ENCODE peak calls at places on chromosomes 6 and 20, in ten cellular contexts. C is neural progenitor cell; W is BJ; A is BE2C; X is mucosa of descending colon; I is gastrocnemius medialis; F is heart left ventricle; S is prostate gland; Y is CD8-positive, alpha-beta T cell; D is left ventricle myocardium inferior. Z is an unnamed sample.

GRCh38 chr6:133701633-133702331 is 187.1 kb upstream of the TCF21 start:
- DNase-seq in C (no peak), W (no peak), A (peak), X (no peak), I (no peak), F (peak), S (no peak), Y (no peak), D (peak), Z (no peak)

GRCh38 chr20:10984899-10985298 is 311.1 kb upstream of the JAG1 start:
- DNase-seq in C (no peak), W (no peak), A (no peak), X (no peak), I (no peak), F (no peak), S (peak), Y (no peak), D (no peak), Z (peak)

GRCh38 chr6:130742282-130742681 is 84.9 kb upstream of the SMLR1 start:
- DNase-seq in C (no peak), W (no peak), A (no peak), X (no peak), I (no peak), F (no peak), S (no peak), Y (no peak), D (no peak), Z (no peak)

GRCh38 chr6:3427740-3428085 is 29.1 kb downstream of the SLC22A23 start:
- DNase-seq in C (no peak), W (no peak), A (no peak), X (peak), I (no peak), F (peak), S (peak), Y (no peak), D (peak), Z (peak)

GRCh38 chr6:56652994-56653393 is 10.3 kb upstream of the DST start:
- DNase-seq in C (no peak), W (peak), A (no peak), X (no peak), I (no peak), F (no peak), S (no peak), Y (no peak), D (no peak), Z (peak)

GRCh38 chr6:33589723-33590530 is 9.9 kb upstream of the BAK1 start:
- DNase-seq in C (peak), W (peak), A (peak), X (peak), I (peak), F (peak), S (peak), Y (peak), D (no peak), Z (peak)

GRCh38 chr6:25404693-25405169 is 125.6 kb downstream of the CARMIL1 start:
- DNase-seq in C (no peak), W (no peak), A (no peak), X (peak), I (no peak), F (no peak), S (no peak), Y (peak), D (no peak), Z (peak)

GRCh38 chr6:130033999-130034814 is 15.8 kb downstream of the L3MBTL3 start:
- DNase-seq in C (no peak), W (peak), A (no peak), X (no peak), I (no peak), F (no peak), S (no peak), Y (no peak), D (no peak), Z (peak)

GRCh38 chr6:112947507-112947906 is 600.4 kb downstream of the RFPL4B start:
- DNase-seq in C (no peak), W (no peak), A (no peak), X (no peak), I (no peak), F (no peak), S (no peak), Y (no peak), D (no peak), Z (no peak)

GRCh38 chr6:81241717-81242116 is 510.8 kb downstream of the TENT5A start:
- DNase-seq in C (peak), W (no peak), A (no peak), X (no peak), I (no peak), F (no peak), S (no peak), Y (no peak), D (no peak), Z (peak)

DNA sequence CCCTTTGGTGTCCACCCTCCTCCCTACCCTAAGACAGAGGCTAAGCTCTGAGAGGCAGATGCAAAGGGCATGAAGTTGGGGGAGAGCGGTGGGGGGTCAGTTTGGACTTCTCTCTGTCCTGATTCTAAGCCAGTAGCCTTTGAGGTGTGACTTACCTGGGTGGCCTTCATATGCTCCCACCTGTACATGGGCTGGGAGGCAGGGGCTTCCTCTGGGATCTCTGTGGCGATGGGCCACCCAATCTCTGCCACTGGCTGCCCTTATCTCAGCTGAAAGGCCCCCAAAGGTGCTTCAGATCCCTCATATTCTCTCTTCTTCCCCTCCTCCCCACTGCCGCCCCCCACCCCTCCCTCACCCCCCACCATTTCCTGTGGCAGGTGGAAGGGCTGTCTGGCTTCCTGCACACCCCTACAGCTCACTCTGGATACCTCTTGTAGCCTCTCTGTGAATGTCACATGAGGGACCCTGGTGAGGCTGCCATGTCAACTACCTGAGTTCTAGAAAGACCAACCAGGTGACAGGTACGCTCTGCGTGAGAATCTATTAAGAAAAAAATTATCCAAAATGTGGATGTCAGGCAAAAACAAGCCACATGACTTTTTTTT is 34.0 kb downstream of the PNLDC1 start:
- DNase-seq in C (no peak), W (no peak), A (no peak), X (no peak), I (no peak), F (no peak), S (no peak), Y (peak), D (no peak), Z (no peak)
- H3K4me3 ChIP-seq in C (no peak), W (no peak), A (no peak), X (no peak), I (no peak), F (no peak), S (no peak), Y (no peak), D (no peak), Z (no peak)

GRCh38 chr6:15387118-15387517 is 141.2 kb downstream of the JARID2 start:
- DNase-seq in C (no peak), W (no peak), A (no peak), X (no peak), I (no peak), F (no peak), S (no peak), Y (no peak), D (no peak), Z (no peak)

GRCh38 chr6:15389079-15389758 is 143.3 kb downstream of the JARID2 start:
- DNase-seq in C (no peak), W (no peak), A (no peak), X (no peak), I (no peak), F (no peak), S (peak), Y (no peak), D (no peak), Z (no peak)

GRCh38 chr6:15391500-15391899 is 145.6 kb downstream of the JARID2 start:
- DNase-seq in C (no peak), W (no peak), A (no peak), X (no peak), I (no peak), F (no peak), S (no peak), Y (no peak), D (no peak), Z (peak)

GRCh38 chr6:15392182-15392581 is 146.3 kb downstream of the JARID2 start:
- DNase-seq in C (no peak), W (no peak), A (no peak), X (no peak), I (no peak), F (no peak), S (no peak), Y (no peak), D (no peak), Z (no peak)

GRCh38 chr6:15389759-15390723 is 144.2 kb downstream of the JARID2 start:
- DNase-seq in C (peak), W (no peak), A (peak), X (no peak), I (no peak), F (no peak), S (no peak), Y (peak), D (no peak), Z (no peak)
- TF ChIP-seq CTCF in C (peak), W (peak), A (peak), X (no peak), I (peak), F (peak), S (peak), Y (peak), D (peak), Z (peak)

DNA sequence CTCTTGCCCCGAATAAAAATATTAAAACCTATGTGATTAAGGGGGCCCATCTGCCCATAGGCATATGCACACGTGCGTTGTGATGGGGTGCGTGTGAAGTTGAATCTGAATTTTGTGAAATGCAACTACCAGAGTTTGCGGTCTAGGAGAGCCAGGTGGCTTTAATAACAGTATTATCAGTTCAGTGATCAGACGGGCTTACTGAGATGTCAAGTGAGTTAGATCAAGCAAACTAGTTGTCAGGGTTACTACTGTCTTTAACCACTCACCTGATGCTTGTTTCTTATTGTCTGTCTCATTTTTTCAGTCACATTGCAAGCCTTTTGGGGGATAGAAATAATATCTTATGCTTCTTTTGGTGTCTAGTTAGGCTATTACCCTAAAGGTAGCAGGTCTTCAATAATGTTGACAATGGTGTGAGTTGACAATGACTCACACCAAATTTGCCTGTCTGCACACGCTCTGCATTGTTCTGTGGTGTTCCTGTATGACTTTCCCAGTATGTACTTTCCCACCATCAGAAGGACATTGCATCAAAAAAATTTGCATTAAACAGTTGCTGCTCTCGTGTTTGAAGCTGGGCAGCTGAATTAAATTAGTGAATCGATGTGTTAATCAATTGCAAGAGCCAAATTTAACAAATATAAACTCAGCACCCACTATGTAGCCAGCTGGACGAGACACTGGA is 103.1 kb upstream of the NAA20 start:
- DNase-seq in C (no peak), W (no peak), A (no peak), X (no peak), I (no peak), F (no peak), S (no peak), Y (no peak), D (no peak), Z (peak)
- H3K4me3 ChIP-seq in C (no peak), W (no peak), A (no peak), X (no peak), I (no peak), F (no peak), S (no peak), Y (no peak), D (no peak), Z (no peak)

GRCh38 chr6:15282334-15282733 is 36.5 kb downstream of the JARID2 start:
- DNase-seq in C (no peak), W (no peak), A (no peak), X (no peak), I (no peak), F (no peak), S (no peak), Y (no peak), D (no peak), Z (no peak)

GRCh38 chr6:15287670-15288069 is 41.8 kb downstream of the JARID2 start:
- DNase-seq in C (no peak), W (no peak), A (no peak), X (no peak), I (no peak), F (no peak), S (no peak), Y (no peak), D (no peak), Z (no peak)

GRCh38 chr6:15288856-15289255 is 43.0 kb downstream of the JARID2 start:
- DNase-seq in C (no peak), W (no peak), A (no peak), X (no peak), I (no peak), F (no peak), S (no peak), Y (no peak), D (no peak), Z (no peak)

GRCh38 chr6:15283986-15284361 is 38.1 kb downstream of the JARID2 start:
- DNase-seq in C (no peak), W (peak), A (no peak), X (no peak), I (no peak), F (no peak), S (no peak), Y (no peak), D (no peak), Z (no peak)

GRCh38 chr6:15285682-15286294 is 39.9 kb downstream of the JARID2 start:
- DNase-seq in C (no peak), W (no peak), A (no peak), X (no peak), I (no peak), F (no peak), S (no peak), Y (no peak), D (no peak), Z (no peak)
- TF ChIP-seq CTCF in C (peak), W (no peak), A (no peak), X (no peak), I (no peak), F (peak), S (no peak), Y (no peak), D (no peak), Z (no peak)

DNA sequence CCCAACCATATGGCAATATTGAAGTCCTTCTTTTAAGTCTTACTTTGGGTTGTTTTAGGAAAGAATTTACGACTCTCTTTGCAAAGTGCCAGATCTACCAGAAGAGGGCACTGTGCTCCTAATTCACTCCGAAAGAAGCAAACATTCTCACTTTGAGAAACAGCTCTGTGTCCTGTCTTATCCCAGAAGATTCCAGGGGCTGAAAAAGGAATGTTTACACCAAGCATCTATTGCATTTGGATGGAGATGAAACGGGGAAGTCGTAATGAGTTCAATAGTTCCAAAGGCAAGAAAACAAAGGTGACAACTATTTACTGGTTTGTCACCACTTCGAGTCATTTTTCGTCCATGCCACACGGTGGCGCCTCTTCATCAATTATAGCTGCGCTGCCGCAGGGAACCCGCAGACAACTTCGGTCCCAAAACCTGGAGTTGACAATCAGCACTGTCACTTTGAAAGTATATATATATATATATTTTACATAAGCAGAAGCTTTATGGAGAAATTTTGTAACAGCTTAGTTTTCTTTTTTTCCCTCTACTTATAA is 121.6 kb downstream of the MOXD1 start:
- DNase-seq in C (peak), W (peak), A (peak), X (peak), I (peak), F (peak), S (peak), Y (peak), D (peak), Z (peak)
- H3K4me3 ChIP-seq in C (peak), W (peak), A (peak), X (no peak), I (peak), F (no peak), S (peak), Y (peak), D (peak), Z (peak)

DNA sequence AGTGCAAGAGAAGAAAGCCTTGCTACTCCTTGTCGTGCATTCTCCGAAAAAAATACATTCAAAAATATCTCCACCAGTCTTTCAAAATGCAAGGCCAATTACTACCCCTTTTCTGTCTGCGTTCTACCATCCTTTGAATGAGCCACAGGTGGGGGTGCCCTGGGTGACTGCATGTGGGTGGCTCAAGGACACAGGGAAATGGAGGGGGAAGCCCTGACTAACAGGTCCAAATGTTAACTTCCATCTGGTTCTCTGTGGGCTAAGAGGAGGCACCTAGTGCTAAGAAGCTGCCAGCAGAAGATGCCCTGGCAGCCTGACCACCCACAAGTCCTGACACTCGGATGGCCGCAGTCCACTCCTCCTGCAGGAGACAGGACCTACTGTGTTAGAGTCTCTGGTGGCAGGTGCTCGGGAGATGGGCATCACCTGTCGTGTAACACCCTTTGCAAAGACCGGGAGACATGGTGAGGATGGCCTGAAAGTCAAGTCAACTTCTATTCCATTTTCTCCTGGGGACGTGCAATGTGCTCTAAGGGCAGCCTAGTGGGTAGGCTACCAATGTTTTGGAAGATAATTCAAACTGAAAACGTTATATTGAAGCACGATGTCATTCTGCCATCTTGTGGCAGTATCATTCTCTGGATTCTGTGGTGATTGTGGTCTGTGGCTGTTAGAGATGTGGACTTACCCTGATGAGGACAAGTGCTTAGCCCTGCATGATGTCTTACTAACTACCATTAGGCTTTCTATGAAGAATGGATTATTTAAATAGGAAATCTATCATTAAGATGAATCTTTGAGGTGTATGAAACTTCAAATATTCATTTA is 27.4 kb upstream of the IGF2R start:
- DNase-seq in C (peak), W (no peak), A (no peak), X (no peak), I (no peak), F (no peak), S (no peak), Y (peak), D (no peak), Z (peak)
- TF ChIP-seq CTCF in C (peak), W (peak), A (peak), X (no peak), I (no peak), F (peak), S (peak), Y (peak), D (peak), Z (peak)

GRCh38 chr20:57090590-57091560 is 175.6 kb downstream of the BMP7 start:
- DNase-seq in C (no peak), W (no peak), A (no peak), X (no peak), I (no peak), F (no peak), S (no peak), Y (no peak), D (no peak), Z (no peak)
- H3K4me3 ChIP-seq in C (no peak), W (no peak), A (no peak), X (no peak), I (no peak), F (no peak), S (no peak), Y (no peak), D (no peak), Z (no peak)

GRCh38 chr20:63186528-63187316 is 29.2 kb downstream of the YTHDF1 start:
- DNase-seq in C (no peak), W (no peak), A (no peak), X (no peak), I (no peak), F (no peak), S (no peak), Y (no peak), D (no peak), Z (peak)

GRCh38 chr20:63185215-63185796 is 30.6 kb downstream of the YTHDF1 start:
- DNase-seq in C (no peak), W (no peak), A (no peak), X (no peak), I (no peak), F (no peak), S (no peak), Y (no peak), D (no peak), Z (no peak)

GRCh38 chr20:63187338-63188158 is 28.4 kb downstream of the YTHDF1 start:
- DNase-seq in C (no peak), W (no peak), A (no peak), X (no peak), I (no peak), F (no peak), S (no peak), Y (no peak), D (no peak), Z (no peak)

GRCh38 chr20:63188159-63188442 is 27.8 kb downstream of the YTHDF1 start:
- DNase-seq in C (no peak), W (no peak), A (no peak), X (no peak), I (no peak), F (no peak), S (no peak), Y (no peak), D (no peak), Z (no peak)

GRCh38 chr20:63186084-63186483 is 29.8 kb downstream of the YTHDF1 start:
- DNase-seq in C (no peak), W (no peak), A (no peak), X (no peak), I (no peak), F (no peak), S (no peak), Y (no peak), D (no peak), Z (no peak)
- TF ChIP-seq CTCF in C (no peak), W (no peak), A (no peak), X (no peak), I (no peak), F (no peak), S (no peak), Y (no peak), D (no peak), Z (no peak)

Z was measured in epithelial cell of esophagus.